ENCODE peak calls at places on chromosomes 6 and 20, in ten cellular contexts. L is heart left ventricle; B is breast epithelium; X is skeletal muscle cell; N is dorsolateral prefrontal cortex; D is GM12864; E is CD8-positive, alpha-beta T cell; F is GM12865; R is mammary epithelial cell; K is small intestine. S is an unnamed sample.

GRCh38 chr20:24032412-24032898 is 43.9 kb upstream of the GGTLC1 start:
- DNase-seq in L (no peak), B (no peak), X (no peak), N (no peak), D (no peak), E (no peak), F (no peak), R (no peak), K (no peak), S (no peak)

GRCh38 chr6:131107166-131107565 is 28.1 kb upstream of the AKAP7 start:
- DNase-seq in L (no peak), B (no peak), X (no peak), N (no peak), D (no peak), E (no peak), F (no peak), R (peak), K (peak), S (peak)

GRCh38 chr20:50274570-50275430 is 84.2 kb downstream of the CEBPB start:
- DNase-seq in L (peak), B (no peak), X (no peak), N (peak), D (no peak), E (no peak), F (no peak), R (no peak), K (no peak), S (no peak)

GRCh38 chr6:97059473-97059872 is 134.9 kb downstream of the KLHL32 start:
- DNase-seq in L (no peak), B (no peak), X (peak), N (no peak), D (peak), E (no peak), F (peak), R (peak), K (peak), S (peak)

GRCh38 chr20:37336369-37337207 is 9.4 kb upstream of the SRC start:
- DNase-seq in L (peak), B (no peak), X (no peak), N (peak), D (peak), E (peak), F (peak), R (no peak), K (peak), S (peak)

GRCh38 chr6:96743496-96743895 is 93.8 kb downstream of the GPR63 start:
- DNase-seq in L (no peak), B (no peak), X (no peak), N (no peak), D (no peak), E (no peak), F (no peak), R (peak), K (no peak), S (peak)

GRCh38 chr6:74280130-74280692 is 584.2 kb downstream of the CD109 start:
- DNase-seq in L (no peak), B (no peak), X (no peak), N (no peak), D (no peak), E (no peak), F (no peak), R (no peak), K (no peak), S (no peak)

GRCh38 chr6:5282191-5282623 is 20.9 kb downstream of the FARS2 start:
- DNase-seq in L (no peak), B (no peak), X (no peak), N (no peak), D (no peak), E (no peak), F (no peak), R (no peak), K (no peak), S (no peak)

GRCh38 chr20:20363449-20364015 is 4.4 kb upstream of the INSM1 start:
- DNase-seq in L (no peak), B (no peak), X (no peak), N (peak), D (no peak), E (no peak), F (no peak), R (no peak), K (no peak), S (no peak)

GRCh38 chr6:35439308-35439707 is 12.8 kb upstream of the FANCE start:
- DNase-seq in L (no peak), B (no peak), X (no peak), N (no peak), D (no peak), E (no peak), F (no peak), R (no peak), K (no peak), S (no peak)

GRCh38 chr6:45640081-45640491 is 262.4 kb upstream of the SUPT3H start:
- DNase-seq in L (no peak), B (no peak), X (no peak), N (no peak), D (no peak), E (no peak), F (no peak), R (peak), K (no peak), S (peak)

GRCh38 chr6:854405-855073 is 161.6 kb upstream of the EXOC2 start:
- DNase-seq in L (no peak), B (no peak), X (no peak), N (no peak), D (no peak), E (no peak), F (no peak), R (no peak), K (no peak), S (peak)

GRCh38 chr20:56626367-56627121 is 2.6 kb upstream of the TFAP2C start:
- DNase-seq in L (no peak), B (no peak), X (no peak), N (no peak), D (no peak), E (no peak), F (no peak), R (no peak), K (no peak), S (peak)

GRCh38 chr20:23161968-23162696 is 76.0 kb upstream of the CD93 start:
- DNase-seq in L (peak), B (peak), X (peak), N (no peak), D (no peak), E (no peak), F (peak), R (no peak), K (peak), S (peak)

GRCh38 chr20:15802020-15802419 is 771.2 kb downstream of the KIF16B start:
- DNase-seq in L (no peak), B (no peak), X (no peak), N (no peak), D (no peak), E (no peak), F (no peak), R (no peak), K (no peak), S (no peak)

GRCh38 chr6:114432380-114432779 is 89.6 kb upstream of the HS3ST5 start:
- DNase-seq in L (no peak), B (no peak), X (no peak), N (no peak), D (no peak), E (no peak), F (no peak), R (no peak), K (no peak), S (no peak)

GRCh38 chr6:30061766-30062458 is 847 bp downstream of the POLR1H start:
- DNase-seq in L (no peak), B (no peak), X (no peak), N (no peak), D (no peak), E (peak), F (peak), R (peak), K (peak), S (peak)

GRCh38 chr6:170122676-170123075 is 168.2 kb downstream of the DLL1 start:
- DNase-seq in L (peak), B (no peak), X (no peak), N (no peak), D (no peak), E (no peak), F (no peak), R (peak), K (no peak), S (no peak)

GRCh38 chr6:113586966-113587699 is 270.0 kb upstream of the MARCKS start:
- DNase-seq in L (no peak), B (no peak), X (no peak), N (no peak), D (no peak), E (no peak), F (no peak), R (no peak), K (no peak), S (no peak)

GRCh38 chr6:138504764-138505689 is 5.7 kb upstream of the NHSL1 start:
- DNase-seq in L (no peak), B (no peak), X (no peak), N (no peak), D (no peak), E (no peak), F (no peak), R (no peak), K (peak), S (no peak)

GRCh38 chr6:50845499-50846108 is 26.9 kb downstream of the TFAP2B start:
- DNase-seq in L (no peak), B (no peak), X (no peak), N (no peak), D (no peak), E (no peak), F (no peak), R (no peak), K (no peak), S (no peak)

GRCh38 chr20:33277471-33278441 is 5.3 kb upstream of the BPIFB1 start:
- DNase-seq in L (no peak), B (no peak), X (no peak), N (no peak), D (no peak), E (no peak), F (no peak), R (no peak), K (no peak), S (no peak)

GRCh38 chr20:23361108-23361650 is 803 bp upstream of the GZF1 start:
- DNase-seq in L (no peak), B (no peak), X (no peak), N (no peak), D (no peak), E (no peak), F (peak), R (no peak), K (peak), S (no peak)

GRCh38 chr20:57470212-57470522 is 54.8 kb downstream of the CTCFL start:
- DNase-seq in L (no peak), B (no peak), X (no peak), N (no peak), D (no peak), E (no peak), F (no peak), R (no peak), K (peak), S (no peak)

DNA sequence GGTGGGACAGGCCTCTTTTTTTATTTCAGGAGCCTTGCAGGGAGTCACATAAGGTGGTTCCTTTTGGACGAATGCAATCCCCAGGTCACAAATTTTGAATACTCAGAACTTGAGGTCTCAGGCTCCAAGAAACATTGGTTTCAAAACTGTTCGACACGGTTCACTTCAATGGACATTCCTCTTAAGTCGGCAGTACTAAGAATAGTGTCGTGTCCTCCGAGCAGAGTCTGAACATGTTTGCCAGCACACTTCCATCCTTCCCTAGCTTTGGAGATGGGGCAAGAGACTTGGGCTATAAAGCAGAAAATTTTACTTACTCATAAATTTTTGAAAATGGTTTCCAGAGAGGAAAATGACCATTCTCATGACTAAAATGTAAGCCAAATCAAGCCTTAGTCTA is 265.4 kb downstream of the THBS2 start:
- DNase-seq in L (no peak), B (no peak), X (no peak), N (no peak), D (no peak), E (no peak), F (no peak), R (no peak), K (no peak), S (no peak)
- H3K4me3 ChIP-seq in L (no peak), B (no peak), X (no peak), N (no peak), D (no peak), E (no peak), F (no peak), R (no peak), K (no peak), S (no peak)

DNA sequence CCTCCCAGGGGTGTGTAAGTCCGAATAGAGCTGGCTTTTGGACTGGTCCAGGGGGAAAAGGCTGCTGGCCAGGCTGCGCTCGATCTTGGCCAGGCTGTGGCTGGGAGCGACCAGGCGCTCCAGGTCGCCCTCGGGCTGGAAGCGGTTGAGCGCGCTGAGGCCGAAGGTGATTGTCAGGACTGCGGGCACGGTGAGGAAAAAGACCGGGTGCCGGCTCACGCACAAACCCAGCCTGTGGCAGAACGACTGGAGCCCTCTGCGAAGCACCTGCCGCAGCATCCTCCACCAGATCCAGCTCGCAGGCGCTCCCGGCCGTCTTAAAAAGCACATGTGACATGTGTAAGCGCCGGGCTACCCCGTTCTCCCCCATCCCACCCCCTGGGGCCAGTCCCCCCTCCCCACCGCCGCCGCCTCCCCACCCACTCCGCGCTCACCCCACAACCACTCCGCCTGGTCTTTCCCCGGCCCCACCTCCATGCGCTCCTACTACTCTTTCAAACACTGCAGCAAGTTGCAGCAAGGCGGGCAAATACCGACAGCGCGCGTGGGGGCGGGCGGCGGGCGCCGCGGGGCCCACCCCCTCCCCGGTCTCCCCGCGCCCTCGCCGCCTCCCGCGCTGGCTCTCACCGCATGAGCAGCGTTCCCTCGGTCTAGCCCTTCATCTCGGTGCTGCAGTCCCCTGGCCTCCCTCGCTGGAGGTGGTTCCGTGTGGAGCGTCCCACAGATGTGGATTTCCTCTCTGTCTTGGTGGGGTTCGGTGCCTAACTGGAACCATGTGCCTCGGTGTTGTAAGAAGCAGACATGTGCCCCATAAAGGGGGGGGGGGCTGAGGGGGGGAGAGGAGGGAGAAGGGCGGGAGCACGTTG is 42.4 kb downstream of the PTCHD4 start:
- DNase-seq in L (no peak), B (no peak), X (no peak), N (peak), D (no peak), E (no peak), F (no peak), R (no peak), K (no peak), S (peak)
- H3K4me3 ChIP-seq in L (peak), B (peak), X (peak), N (peak), D (no peak), E (no peak), F (no peak), R (peak), K (no peak), S (peak)

GRCh38 chr6:3742426-3743344 is 8.8 kb downstream of the PXDC1 start:
- DNase-seq in L (peak), B (peak), X (peak), N (peak), D (peak), E (peak), F (peak), R (peak), K (peak), S (peak)
- H3K4me3 ChIP-seq in L (peak), B (peak), X (no peak), N (peak), D (peak), E (peak), F (peak), R (no peak), K (no peak), S (peak)

DNA sequence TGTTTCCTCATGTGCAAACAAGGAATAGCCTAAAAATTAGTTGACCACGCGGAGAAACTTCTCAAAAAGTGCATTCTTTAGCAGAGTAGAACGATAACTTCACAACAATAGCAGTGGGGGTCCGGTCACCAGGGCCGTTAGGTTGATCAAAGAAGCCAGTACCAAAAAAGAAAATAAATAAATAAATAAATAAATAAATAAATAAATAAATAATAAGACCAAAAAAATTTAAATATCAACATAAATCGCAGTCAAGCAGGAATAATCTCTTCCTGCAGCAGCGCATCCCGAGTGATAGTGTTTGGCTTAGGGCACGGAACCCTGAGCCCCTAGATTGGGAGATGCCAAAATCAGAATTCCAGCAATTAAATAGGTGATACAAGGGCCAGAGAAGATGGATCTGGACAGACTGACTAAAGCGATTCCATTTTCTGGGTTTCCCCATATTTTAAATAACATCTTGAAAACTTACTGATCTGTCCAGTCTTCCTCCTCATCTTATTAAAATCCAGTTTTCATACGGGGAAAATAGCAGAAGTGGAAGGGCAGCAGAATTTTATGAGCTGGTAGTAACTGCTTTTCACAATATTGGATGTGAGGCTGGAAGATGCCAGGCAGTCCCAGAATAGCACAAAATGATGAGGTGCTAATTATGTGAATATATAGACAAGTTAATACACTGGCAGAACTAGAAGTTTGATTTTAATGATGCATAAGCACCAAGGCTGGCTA is 4.5 kb upstream of the OLIG3 start:
- DNase-seq in L (no peak), B (no peak), X (no peak), N (no peak), D (no peak), E (no peak), F (no peak), R (no peak), K (no peak), S (no peak)
- H3K4me3 ChIP-seq in L (no peak), B (no peak), X (no peak), N (no peak), D (no peak), E (no peak), F (no peak), R (no peak), K (no peak), S (no peak)

GRCh38 chr6:154767419-154767818 is 34.2 kb downstream of the SCAF8 start:
- DNase-seq in L (no peak), B (no peak), X (no peak), N (no peak), D (no peak), E (no peak), F (no peak), R (no peak), K (no peak), S (no peak)

GRCh38 chr6:154763650-154764049 is 30.4 kb downstream of the SCAF8 start:
- DNase-seq in L (no peak), B (no peak), X (no peak), N (no peak), D (no peak), E (no peak), F (no peak), R (no peak), K (no peak), S (peak)

GRCh38 chr6:154766993-154767392 is 33.8 kb downstream of the SCAF8 start:
- DNase-seq in L (no peak), B (no peak), X (no peak), N (no peak), D (no peak), E (no peak), F (no peak), R (no peak), K (no peak), S (peak)

GRCh38 chr6:154766288-154766687 is 33.1 kb downstream of the SCAF8 start:
- DNase-seq in L (no peak), B (no peak), X (no peak), N (no peak), D (no peak), E (no peak), F (no peak), R (no peak), K (no peak), S (no peak)

DNA sequence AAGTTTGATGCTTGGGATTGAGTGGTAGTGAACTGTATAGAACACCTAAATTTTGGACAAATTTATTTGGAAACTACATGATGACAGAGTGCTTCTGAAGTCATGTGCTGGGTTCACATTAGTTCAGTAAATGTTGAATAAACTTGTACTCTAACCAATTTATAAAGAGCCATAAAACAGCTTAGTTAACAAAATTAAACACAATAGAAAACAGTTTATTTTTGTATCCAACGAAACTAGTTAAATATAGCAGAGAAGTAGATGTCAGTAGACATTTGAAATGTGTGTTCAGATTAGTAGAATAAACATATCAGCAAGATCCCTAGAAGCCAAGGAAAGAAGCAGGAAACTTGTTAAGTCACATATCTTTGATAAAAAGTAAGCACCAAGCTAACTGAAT is 32.1 kb downstream of the SCAF8 start:
- DNase-seq in L (no peak), B (no peak), X (no peak), N (no peak), D (no peak), E (no peak), F (no peak), R (no peak), K (no peak), S (no peak)
- H3K4me3 ChIP-seq in L (no peak), B (no peak), X (no peak), N (no peak), D (no peak), E (no peak), F (no peak), R (no peak), K (no peak), S (no peak)

GRCh38 chr6:33206864-33207568 is 1.3 kb upstream of the RING1 start:
- DNase-seq in L (no peak), B (no peak), X (no peak), N (peak), D (no peak), E (no peak), F (no peak), R (no peak), K (no peak), S (peak)
- H3K4me3 ChIP-seq in L (peak), B (peak), X (peak), N (peak), D (peak), E (peak), F (peak), R (peak), K (peak), S (peak)

DNA sequence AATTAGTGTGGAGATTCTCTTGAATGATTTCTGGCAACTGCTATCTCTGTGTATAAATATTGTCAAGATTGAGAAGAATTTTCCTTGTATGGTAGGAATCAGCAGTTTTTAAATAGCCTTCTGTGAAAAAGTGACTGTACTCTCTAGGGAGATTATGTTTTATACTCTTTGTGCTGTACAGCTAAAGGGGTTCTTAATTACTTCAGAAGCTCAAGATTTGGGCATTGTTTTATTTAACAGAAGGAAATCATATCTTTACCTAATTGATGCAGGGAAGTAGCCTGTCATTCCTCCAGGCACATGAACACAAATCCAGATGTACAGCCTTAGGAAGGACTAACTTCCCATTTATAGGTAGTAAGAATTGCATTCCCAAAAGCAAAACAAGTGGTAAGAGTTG is 1.3 kb downstream of the CALHM5 start:
- DNase-seq in L (no peak), B (no peak), X (no peak), N (no peak), D (no peak), E (no peak), F (no peak), R (no peak), K (no peak), S (no peak)
- H3K4me3 ChIP-seq in L (peak), B (peak), X (peak), N (peak), D (no peak), E (no peak), F (no peak), R (no peak), K (no peak), S (peak)

S was measured in fibroblast of lung.